ENCODE peak calls at places on chromosomes 12 and 14, in nine cellular contexts. X, M, K, U, F, I, L, V and S are unnamed samples.

GRCh38 chr12:94140556-94140955 is 7.8 kb upstream of the PLXNC1 start:
- DNase-seq in V (no peak), F (peak), K (peak), U (no peak), M (no peak), I (no peak), X (peak), L (no peak), S (no peak)

GRCh38 chr12:78818487-78818886 is 46.1 kb upstream of the SYT1 start:
- DNase-seq in I (no peak), K (no peak), U (no peak), V (no peak), X (no peak), L (no peak), F (peak), M (no peak), S (no peak)

GRCh38 chr14:98101323-98101722 is 1170.7 kb downstream of the BCL11B start:
- DNase-seq in I (no peak), X (no peak), M (no peak), F (no peak), K (no peak), L (no peak), V (no peak), U (no peak), S (no peak)

GRCh38 chr12:24044973-24045703 is 95.7 kb upstream of the SOX5 start:
- DNase-seq in I (no peak), F (no peak), X (peak), M (no peak), V (no peak), L (no peak), U (no peak), K (no peak), S (no peak)

GRCh38 chr14:53881161-53881846 is 75.3 kb downstream of the BMP4 start:
- DNase-seq in V (no peak), X (peak), K (peak), M (no peak), F (peak), I (peak), L (peak), U (no peak), S (no peak)

GRCh38 chr12:32031109-32031508 is 71.9 kb downstream of the RESF1 start:
- DNase-seq in K (no peak), F (no peak), M (no peak), L (no peak), V (no peak), X (peak), I (no peak), U (no peak), S (no peak)

GRCh38 chr12:4915752-4916151 is 6.0 kb downstream of the KCNA1 start:
- DNase-seq in I (no peak), U (no peak), M (no peak), X (no peak), F (no peak), K (no peak), V (no peak), L (no peak), S (no peak)

GRCh38 chr14:59582161-59582560 is 5.5 kb upstream of the CCDC175 start:
- DNase-seq in L (no peak), K (no peak), V (no peak), X (no peak), I (peak), U (no peak), M (no peak), F (no peak), S (no peak)

GRCh38 chr12:69519871-69520270 is 49.7 kb downstream of the FRS2 start:
- DNase-seq in F (no peak), I (peak), U (no peak), L (no peak), X (no peak), K (no peak), M (no peak), V (no peak), S (no peak)

GRCh38 chr12:80412343-80412953 is 31.6 kb upstream of the PTPRQ start:
- DNase-seq in I (peak), V (no peak), K (peak), F (peak), U (no peak), M (no peak), L (peak), X (peak), S (no peak)

GRCh38 chr12:57093412-57094193 is 4.7 kb downstream of the NAB2 start:
- DNase-seq in U (peak), F (peak), V (peak), L (no peak), K (peak), M (peak), I (peak), X (peak), S (no peak)
- TF ChIP-seq CTCF in U (no peak), F (peak), V (peak), L (peak), K (peak), M (peak), I (peak), X (peak), S (peak)

DNA sequence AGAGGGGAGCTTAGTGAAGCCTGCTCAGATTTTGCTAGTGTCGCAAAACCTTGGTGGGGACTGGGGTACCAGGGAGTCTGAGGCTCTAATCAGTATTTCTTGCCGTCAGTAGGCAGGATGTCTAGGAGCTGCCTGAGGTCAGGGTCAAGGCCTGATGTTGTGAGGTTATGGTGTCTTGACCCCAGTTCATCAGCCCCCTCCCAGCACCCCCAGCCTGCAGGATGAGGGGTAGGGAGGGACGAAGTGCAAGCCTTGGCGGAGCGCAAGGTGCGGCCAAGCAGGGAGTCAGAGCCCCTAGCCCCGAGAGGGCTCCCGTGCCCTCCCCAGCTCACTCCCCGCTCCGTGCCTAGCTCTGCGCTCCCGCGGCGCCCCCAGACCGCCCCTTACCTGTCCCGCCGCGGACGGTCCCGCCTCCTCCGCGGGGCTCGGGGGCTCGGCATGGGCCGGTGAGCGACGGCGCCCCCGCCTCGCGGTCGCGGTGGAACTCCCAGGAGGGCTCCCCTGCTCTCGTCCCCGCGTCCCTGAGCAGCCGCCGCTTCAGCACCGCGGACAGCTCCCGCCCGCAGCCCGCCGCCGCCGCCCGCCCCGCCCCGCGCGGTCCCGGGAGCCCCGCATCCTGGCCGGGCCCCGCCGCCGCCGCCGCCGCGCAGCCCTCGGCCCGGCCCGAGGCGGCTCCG is 347 bp downstream of the SYNDIG1L start:
- DNase-seq in X (peak), K (peak), M (no peak), V (peak), I (no peak), F (no peak), U (peak), L (no peak), S (no peak)
- TF ChIP-seq CTCF in X (no peak), K (no peak), M (no peak), V (no peak), I (no peak), F (no peak), U (no peak), L (no peak), S (no peak)

GRCh38 chr12:108135627-108136026 is 6.5 kb downstream of the WSCD2 start:
- DNase-seq in I (no peak), X (no peak), M (no peak), L (no peak), K (no peak), V (no peak), U (no peak), F (no peak), S (no peak)
- TF ChIP-seq CTCF in I (no peak), X (no peak), M (no peak), L (no peak), K (no peak), V (no peak), U (no peak), F (no peak), S (no peak)

GRCh38 chr14:25537846-25538455 is 488.0 kb upstream of the STXBP6 start:
- DNase-seq in X (peak), V (peak), I (no peak), L (no peak), K (peak), U (no peak), F (peak), M (no peak), S (no peak)
- TF ChIP-seq CTCF in X (peak), V (peak), I (peak), L (no peak), K (peak), U (no peak), F (no peak), M (no peak), S (peak)

DNA sequence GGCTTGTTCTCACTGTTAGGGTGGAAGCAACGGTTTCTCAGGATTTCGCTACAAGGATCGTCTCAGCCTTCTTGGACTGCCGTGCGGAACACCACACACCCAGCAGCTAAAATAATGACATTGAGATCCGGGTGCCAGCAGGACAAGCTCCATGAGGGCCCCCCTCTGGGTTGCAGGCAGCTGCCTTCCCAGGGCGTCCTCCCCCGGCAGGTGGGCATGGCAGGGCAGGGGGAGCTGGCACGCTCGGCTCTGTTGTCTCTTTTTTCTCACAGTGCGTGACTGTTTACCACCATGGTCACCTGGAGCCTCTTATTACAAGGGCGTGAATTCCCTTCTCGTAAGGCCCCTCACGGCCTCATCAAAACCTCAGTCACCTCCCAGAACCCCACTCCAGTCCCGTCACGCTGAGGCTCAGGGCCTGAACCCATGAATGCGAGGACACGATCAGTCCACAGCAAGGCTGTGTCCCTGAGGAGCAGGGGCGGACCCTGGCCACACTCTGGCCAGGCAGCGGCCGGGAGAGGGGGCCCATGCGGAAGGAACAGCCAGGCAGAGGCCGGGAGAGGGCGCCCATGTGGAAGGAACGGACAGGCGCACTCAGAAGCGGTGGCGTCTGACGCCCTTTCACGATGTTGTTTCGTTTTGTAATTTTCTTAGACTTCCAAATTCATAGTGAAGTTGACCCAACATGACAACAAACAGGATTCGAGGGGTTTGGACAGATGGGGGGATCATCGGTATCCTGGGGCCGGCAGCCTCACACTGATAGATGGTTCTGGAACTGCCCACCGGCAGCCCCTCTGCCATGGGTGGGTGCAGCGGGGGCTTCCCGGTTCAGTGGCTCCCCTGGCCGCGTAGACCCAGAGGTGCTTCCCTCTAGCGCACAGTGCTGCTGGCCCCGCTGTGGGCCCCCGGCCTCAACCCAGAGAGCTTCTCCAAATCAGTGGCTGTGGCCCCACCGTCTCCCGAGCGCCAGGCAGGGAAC is 10.0 kb downstream of the LRCOL1 start:
- DNase-seq in U (no peak), L (no peak), V (peak), I (peak), X (peak), M (no peak), F (peak), K (peak), S (no peak)
- TF ChIP-seq CTCF in U (no peak), L (peak), V (peak), I (peak), X (peak), M (peak), F (peak), K (peak), S (peak)

GRCh38 chr12:126663304-126664094 is 1598.3 kb downstream of the AACS start:
- DNase-seq in I (peak), M (no peak), K (peak), L (no peak), F (peak), X (peak), V (no peak), U (no peak), S (no peak)
- TF ChIP-seq CTCF in I (peak), M (no peak), K (peak), L (peak), F (no peak), X (peak), V (no peak), U (no peak), S (peak)

DNA sequence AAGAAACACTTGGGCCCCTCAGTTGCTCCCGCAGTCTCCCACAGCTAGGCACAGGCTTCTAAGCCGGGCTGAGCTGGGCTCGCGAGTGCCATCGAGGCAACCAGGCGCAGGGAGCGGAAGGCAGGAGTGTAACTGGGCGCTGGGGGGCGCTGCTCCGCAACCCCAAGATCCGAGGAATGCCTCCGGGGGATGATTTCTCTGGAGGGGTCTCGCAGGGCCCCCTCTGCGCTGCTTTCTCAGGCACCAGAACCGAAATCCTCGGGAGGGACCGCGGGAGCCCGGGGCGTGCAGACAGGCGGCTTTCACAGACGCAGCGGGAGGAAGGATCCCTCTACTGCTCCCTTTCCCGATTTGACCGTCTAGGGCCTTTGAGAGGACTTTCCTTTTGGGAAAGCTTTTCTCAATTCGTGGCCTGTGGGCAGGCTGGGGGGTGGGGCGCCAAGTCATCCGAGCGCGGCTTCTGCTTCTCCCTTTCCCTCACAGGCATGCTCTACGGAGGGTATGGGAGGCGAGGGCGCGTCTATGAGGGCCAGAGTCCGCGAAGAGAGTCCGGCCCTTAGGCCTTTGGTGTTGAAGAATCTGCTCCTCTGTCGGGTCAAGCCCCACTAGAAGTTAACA is 4.3 kb upstream of the NKX2-1 start:
- DNase-seq in K (no peak), U (no peak), L (no peak), V (no peak), M (no peak), X (no peak), F (no peak), I (no peak), S (no peak)
- TF ChIP-seq CTCF in K (no peak), U (no peak), L (no peak), V (no peak), M (peak), X (no peak), F (no peak), I (peak), S (peak)

GRCh38 chr14:77498120-77498979 is at the start of gene ISM2:
- DNase-seq in L (no peak), I (no peak), K (peak), M (no peak), V (peak), X (peak), U (peak), F (peak), S (no peak)
- TF ChIP-seq CTCF in L (no peak), I (no peak), K (no peak), M (no peak), V (no peak), X (no peak), U (no peak), F (no peak), S (no peak)

GRCh38 chr12:90940872-90941499 is 14.0 kb downstream of the CCER1 start:
- DNase-seq in M (no peak), X (peak), I (peak), K (peak), U (no peak), V (no peak), F (peak), L (no peak), S (no peak)
- TF ChIP-seq CTCF in M (peak), X (peak), I (peak), K (peak), U (peak), V (peak), F (peak), L (peak), S (peak)

GRCh38 chr12:89429539-89429938 is 77.2 kb upstream of the DUSP6 start:
- DNase-seq in I (no peak), X (no peak), K (no peak), V (no peak), U (no peak), M (no peak), F (no peak), L (no peak), S (no peak)
- TF ChIP-seq CTCF in I (no peak), X (no peak), K (no peak), V (no peak), U (no peak), M (no peak), F (no peak), L (no peak), S (no peak)